ENCODE peak calls at places on chromosomes 11 and 22, in four cellular contexts. U is neural progenitor cell, F is IMR-90, J is mammary epithelial cell. Z is an unnamed sample.

GRCh38 chr22:37043828-37044538 is 7.6 kb upstream of the KCTD17 start:
- DNase-seq in F (peak; percentile 28), J (peak; percentile 58), U (peak; percentile 55), Z (no peak)

GRCh38 chr11:116366980-116367640 is 405.7 kb downstream of the BUD13 start:
- DNase-seq in J (peak; percentile 63), F (no peak), U (peak; percentile 35), Z (peak; percentile 4)

GRCh38 chr22:39010946-39011625 is 3.0 kb upstream of the APOBEC3C start:
- DNase-seq in U (no peak), F (no peak), J (no peak), Z (no peak)

GRCh38 chr11:119721129-119722120 is 7.6 kb downstream of the NECTIN1 start:
- DNase-seq in U (peak; percentile 78), F (no peak), J (peak; percentile 85), Z (no peak)

GRCh38 chr22:37095113-37095512 is 14.4 kb downstream of the TMPRSS6 start:
- DNase-seq in J (no peak), U (no peak), F (no peak), Z (no peak)

GRCh38 chr11:109939176-109939810 is 153.9 kb upstream of the ZC3H12C start:
- DNase-seq in J (peak; percentile 68), U (peak; percentile 78), F (peak; percentile 84), Z (peak; percentile 81)

GRCh38 chr11:111378773-111379499 is at the start of gene POU2AF1:
- DNase-seq in J (peak; percentile 80), U (no peak), F (peak; percentile 43), Z (peak; percentile 59)

GRCh38 chr22:19466126-19466716 is 12.8 kb downstream of the UFD1 start:
- DNase-seq in J (no peak), F (no peak), U (no peak), Z (no peak)

GRCh38 chr11:31820438-31820818 is 9.3 kb upstream of the PAX6 start:
- DNase-seq in U (peak; percentile 71), F (no peak), J (no peak), Z (no peak)

GRCh38 chr11:65854161-65854592 is 3.8 kb downstream of the CFL1 start:
- DNase-seq in U (peak; percentile 1), J (no peak), F (no peak), Z (no peak)

GRCh38 chr11:6297831-6298230 is 22.5 kb downstream of the CAVIN3 start:
- DNase-seq in J (no peak), F (no peak), U (no peak), Z (no peak)

GRCh38 chr11:1913271-1914060 is 6.0 kb upstream of the TNNT3 start:
- DNase-seq in J (no peak), F (no peak), U (no peak), Z (no peak)

GRCh38 chr11:134939046-134939445 is 527.0 kb upstream of the B3GAT1 start:
- DNase-seq in J (no peak), F (no peak), U (peak; percentile 58), Z (no peak)

GRCh38 chr11:117519170-117519569 is 191.5 kb downstream of the CEP164 start:
- DNase-seq in U (peak; percentile 31), F (no peak), J (no peak), Z (no peak)

GRCh38 chr11:44784784-44785183 is 58.0 kb downstream of the TSPAN18 start:
- DNase-seq in J (no peak), U (no peak), F (no peak), Z (no peak)

GRCh38 chr11:13120691-13121090 is 111.6 kb downstream of the RASSF10 start:
- DNase-seq in F (peak; percentile 86), J (peak; percentile 90), U (no peak), Z (peak; percentile 71)

GRCh38 chr11:66559141-66559861 is 9.1 kb downstream of the CTSF start:
- DNase-seq in J (no peak), U (no peak), F (no peak), Z (no peak)

GRCh38 chr11:36354221-36355003 is 58.3 kb downstream of the PRR5L start:
- DNase-seq in F (peak; percentile 67), J (peak; percentile 59), U (no peak), Z (peak; percentile 92)

GRCh38 chr22:35202376-35202775 is 54.9 kb upstream of the HMGXB4 start:
- DNase-seq in U (no peak), J (peak; percentile 45), F (no peak), Z (no peak)

GRCh38 chr22:41028841-41029240 is 63.6 kb upstream of the EP300 start:
- DNase-seq in U (no peak), F (peak; percentile 94), J (peak; percentile 91), Z (peak; percentile 92)

GRCh38 chr11:32118025-32118974 is 27.4 kb downstream of the RCN1 start:
- DNase-seq in U (no peak), F (peak; percentile 80), J (peak; percentile 85), Z (peak; percentile 72)

GRCh38 chr11:32884770-32885384 is 7.7 kb upstream of the QSER1 start:
- DNase-seq in F (no peak), J (no peak), U (no peak), Z (no peak)

GRCh38 chr22:43852605-43853327 is 9.5 kb downstream of the SULT4A1 start:
- DNase-seq in F (no peak), J (no peak), U (no peak), Z (no peak)

GRCh38 chr11:66987158-66987620 is 12.1 kb downstream of the C11orf86 start:
- DNase-seq in U (no peak), J (no peak), F (no peak), Z (no peak)

GRCh38 chr22:36227396-36227795 is 11.9 kb downstream of the APOL2 start:
- DNase-seq in U (no peak), F (no peak), J (no peak), Z (no peak)

GRCh38 chr11:110148775-110149744 is 55.9 kb downstream of the ZC3H12C start:
- DNase-seq in J (peak; percentile 73), F (peak; percentile 92), U (no peak), Z (peak; percentile 87)

GRCh38 chr11:100445231-100445735 is 241.8 kb upstream of the ARHGAP42 start:
- DNase-seq in U (peak; percentile 11), F (no peak), J (peak; percentile 11), Z (peak; percentile 14)

GRCh38 chr11:12193515-12194336 is 83.3 kb downstream of the MICAL2 start:
- DNase-seq in J (no peak), U (no peak), F (no peak), Z (no peak)

GRCh38 chr11:78034623-78035022 is 11.5 kb upstream of the KCTD14 start:
- DNase-seq in J (no peak), F (no peak), U (no peak), Z (no peak)

GRCh38 chr11:78033040-78033439 is 10.0 kb upstream of the KCTD14 start:
- DNase-seq in F (no peak), J (no peak), U (no peak), Z (no peak)

GRCh38 chr11:78030429-78031325 is 7.6 kb upstream of the KCTD14 start:
- DNase-seq in U (peak; percentile 63), F (peak; percentile 50), J (peak; percentile 40), Z (peak; percentile 54)

GRCh38 chr11:78031629-78032028 is 8.6 kb upstream of the KCTD14 start:
- DNase-seq in J (no peak), U (no peak), F (no peak), Z (no peak)

GRCh38 chr11:78032090-78032489 is 9.0 kb upstream of the KCTD14 start:
- DNase-seq in J (no peak), U (no peak), F (no peak), Z (no peak)
- H2AFZ ChIP-seq in J (peak overlapping the region; percentile 35), U (no peak overlapping the region), F (no peak overlapping the region), Z (no peak overlapping the region)

GRCh38 chr11:130890039-130890745 is 26.1 kb downstream of the SNX19 start:
- DNase-seq in F (peak; percentile 12), J (no peak), U (no peak), Z (no peak)
- H3K4me2 ChIP-seq in F (no peak overlapping the region), J (no peak overlapping the region), U (no peak overlapping the region), Z (no peak overlapping the region)

GRCh38 chr22:49933236-49933921 is 14.9 kb downstream of the CRELD2 start:
- DNase-seq in U (no peak), F (no peak), J (no peak), Z (no peak)
- H2AFZ ChIP-seq in U (no peak overlapping the region), F (peak overlapping the region; percentile 41), J (no peak overlapping the region), Z (no peak overlapping the region)

DNA sequence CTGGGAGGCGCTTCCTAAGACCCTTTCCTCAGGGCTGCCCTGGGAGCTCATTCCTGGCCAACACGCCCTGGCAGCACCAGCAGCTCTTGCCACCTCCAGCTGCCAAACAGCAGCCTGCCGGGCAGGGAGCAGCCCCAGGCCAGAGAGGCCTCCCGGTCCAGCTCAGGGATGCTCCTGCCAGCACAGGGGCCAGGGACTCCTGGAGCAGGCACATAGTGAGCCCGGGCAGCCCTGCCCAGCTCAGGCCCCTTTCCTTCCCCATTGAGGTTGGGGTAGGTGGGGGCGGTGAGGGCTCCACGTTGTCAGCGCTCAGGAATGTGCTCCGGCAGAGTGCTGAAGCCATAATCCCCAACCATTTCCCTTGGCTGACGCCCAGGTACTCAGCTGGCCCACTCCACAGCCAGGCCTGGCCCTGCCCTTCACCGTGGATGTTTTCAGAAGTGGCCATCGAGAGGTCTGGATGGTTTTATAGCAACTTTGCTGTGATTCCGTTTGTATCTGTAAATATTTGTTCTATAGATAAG is 7.6 kb downstream of the SLC39A13 start:
- DNase-seq in J (peak; percentile 87), U (peak; percentile 29), F (peak; percentile 96), Z (peak; percentile 93)
- H3K4me2 ChIP-seq in J (peak overlapping the region; percentile 64), U (no peak overlapping the region), F (peak overlapping the region; percentile 9), Z (peak overlapping the region; percentile 70)

DNA sequence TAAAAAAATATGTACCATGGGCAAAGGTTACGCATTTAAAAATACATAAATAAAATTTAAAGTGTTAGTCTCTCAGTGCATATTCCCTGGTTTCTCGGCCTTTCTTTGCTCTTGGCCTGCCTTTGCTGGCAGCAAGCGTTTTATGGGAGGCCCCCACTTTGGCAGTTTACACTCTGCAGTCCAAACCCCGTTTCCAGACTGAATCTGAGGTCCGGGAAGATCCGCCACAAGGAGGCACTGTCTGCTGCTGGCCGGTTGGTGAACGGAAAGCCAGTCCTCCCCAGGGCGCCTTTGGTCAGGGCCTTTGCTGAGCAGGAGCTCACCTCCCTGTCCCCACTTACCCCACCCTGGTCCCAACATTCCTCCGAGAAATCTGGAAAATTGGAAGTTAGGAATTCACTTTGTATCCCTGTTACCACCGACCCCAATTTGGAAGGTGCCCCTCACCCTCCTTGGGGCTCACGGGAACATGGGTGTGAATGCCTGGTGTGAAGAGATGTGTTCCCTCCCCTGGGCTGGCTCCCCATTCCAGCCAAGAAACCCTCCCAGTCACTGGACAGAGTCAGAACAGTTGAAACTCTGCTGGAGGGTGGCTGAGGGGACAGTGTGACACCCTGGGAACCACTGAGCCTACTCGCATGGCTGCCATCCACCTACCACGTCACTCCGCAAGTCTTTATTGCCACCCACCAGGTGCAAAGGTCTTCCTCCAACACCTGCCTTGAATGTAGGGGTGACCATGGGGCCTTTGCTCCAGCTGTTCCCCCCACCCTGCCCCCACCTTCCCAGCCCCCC is 9.4 kb upstream of the SF1 start:
- DNase-seq in F (peak; percentile 33), J (peak; percentile 25), U (peak; percentile 77), Z (no peak)
- H2AFZ ChIP-seq in F (peak overlapping the region; percentile 12), J (no peak overlapping the region), U (no peak overlapping the region), Z (no peak overlapping the region)

GRCh38 chr22:24121938-24122337 is 59.3 kb upstream of the SUSD2 start:
- DNase-seq in F (no peak), J (no peak), U (no peak), Z (no peak)

GRCh38 chr22:24128024-24128423 is 53.3 kb upstream of the SUSD2 start:
- DNase-seq in U (no peak), F (no peak), J (no peak), Z (no peak)

GRCh38 chr22:24124247-24124646 is 57.0 kb upstream of the SUSD2 start:
- DNase-seq in F (no peak), U (no peak), J (no peak), Z (no peak)

GRCh38 chr22:24128631-24129601 is 52.4 kb upstream of the SUSD2 start:
- DNase-seq in F (no peak), J (no peak), U (no peak), Z (no peak)

GRCh38 chr22:24125942-24126341 is 55.3 kb upstream of the SUSD2 start:
- DNase-seq in U (no peak), F (no peak), J (no peak), Z (no peak)
- H3K4me2 ChIP-seq in U (no peak overlapping the region), F (no peak overlapping the region), J (no peak overlapping the region), Z (no peak overlapping the region)